ENCODE peak calls at places on chromosomes 16 and 17, in four cellular contexts. S is caudate nucleus, Q is PC-9, J is kidney glomerular epithelial cell. F is an unnamed sample.
A peak's percentile ranks its signal among the peaks of the same experiment; 100 is the strongest.

GRCh38 chr17:13503526-13503925 is 98.2 kb downstream of the HS3ST3A1 start:
- DNase-seq in S (no peak), Q (no peak), J (no peak), F (no peak)

GRCh38 chr17:50947844-50948514 is 81.8 kb upstream of the TOB1 start:
- DNase-seq in S (peak; percentile 21), Q (peak; percentile 76), J (no peak), F (peak; percentile 52)

GRCh38 chr17:73133911-73134649 is 30.7 kb upstream of the SSTR2 start:
- DNase-seq in S (no peak), Q (no peak), J (no peak), F (no peak)

GRCh38 chr16:89880477-89881367 is 7.3 kb downstream of the TCF25 start:
- DNase-seq in S (no peak), Q (no peak), J (no peak), F (no peak)

GRCh38 chr17:68346448-68346847 is 55.2 kb downstream of the ARSG start:
- DNase-seq in S (no peak), Q (no peak), J (no peak), F (no peak)

GRCh38 chr16:19898924-19899604 is 14.4 kb upstream of the GPRC5B start:
- DNase-seq in S (peak; percentile 5), Q (peak; percentile 61), J (peak; percentile 32), F (peak; percentile 45)

GRCh38 chr16:50747206-50747956 is 5.5 kb downstream of the CYLD start:
- DNase-seq in S (no peak), Q (no peak), J (peak; percentile 38), F (peak; percentile 45)

GRCh38 chr17:64209983-64210382 is 53.1 kb downstream of the TEX2 start:
- DNase-seq in S (peak; percentile 16), Q (no peak), J (no peak), F (peak; percentile 93)

GRCh38 chr16:82368041-82368440 is 198.0 kb upstream of the MPHOSPH6 start:
- DNase-seq in S (peak; percentile 41), Q (no peak), J (no peak), F (no peak)

GRCh38 chr16:10039220-10040096 is 142.8 kb downstream of the GRIN2A start:
- DNase-seq in S (peak; percentile 42), Q (no peak), J (peak; percentile 10), F (peak; percentile 9)

GRCh38 chr16:50335198-50335958 is 33.4 kb downstream of the BRD7 start:
- DNase-seq in S (no peak), Q (no peak), J (no peak), F (no peak)

GRCh38 chr16:23082161-23082788 is 67.0 kb downstream of the USP31 start:
- DNase-seq in S (no peak), Q (no peak), J (no peak), F (peak; percentile 16)

GRCh38 chr16:69089091-69089912 is 16.2 kb upstream of the HAS3 start:
- DNase-seq in S (peak; percentile 64), Q (peak; percentile 55), J (peak; percentile 4), F (no peak)

GRCh38 chr17:10021239-10021638 is 116.2 kb upstream of the RCVRN start:
- DNase-seq in S (no peak), Q (no peak), J (no peak), F (no peak)

GRCh38 chr16:12133738-12134137 is 157.2 kb downstream of the SNX29 start:
- DNase-seq in S (no peak), Q (no peak), J (no peak), F (peak; percentile 37)

GRCh38 chr17:63275318-63275967 is 170.7 kb downstream of the CYB561 start:
- DNase-seq in S (no peak), Q (peak; percentile 32), J (peak; percentile 96), F (peak; percentile 99)

GRCh38 chr17:54901230-54901847 is 687 bp downstream of the TOM1L1 start:
- DNase-seq in S (no peak), Q (peak; percentile 14), J (peak; percentile 45), F (peak; percentile 84)

GRCh38 chr17:29444589-29444988 is 54.4 kb downstream of the TAOK1 start:
- DNase-seq in S (no peak), Q (no peak), J (peak; percentile 54), F (peak; percentile 53)

GRCh38 chr17:46791531-46791930 is 27.0 kb downstream of the WNT3 start:
- DNase-seq in S (no peak), Q (no peak), J (no peak), F (no peak)

GRCh38 chr17:69093279-69093789 is 32.6 kb upstream of the ABCA9 start:
- DNase-seq in S (no peak), Q (no peak), J (no peak), F (no peak)

GRCh38 chr17:35094902-35095301 is 24.8 kb downstream of the RAD51D start:
- DNase-seq in S (no peak), Q (peak; percentile 19), J (peak; percentile 39), F (peak; percentile 93)

GRCh38 chr16:86570542-86571196 is 4.0 kb downstream of the FOXC2 start:
- DNase-seq in S (no peak), Q (no peak), J (no peak), F (no peak)

F was measured in renal cortical epithelial cell.